ENCODE peak calls at places on chromosomes 4 and X, in five cellular contexts. V is posterior vena cava, G is neuronal stem cell, B is neural crest cell, R is GM20000. Y is an unnamed sample.

GRCh38 chr4:79686976-79687375 is 278.9 kb upstream of the GK2 start:
- DNase-seq in G (no peak), B (no peak), R (no peak), V (no peak), Y (no peak)

GRCh38 chrX:96435636-96436035 is 249.0 kb upstream of the DIAPH2 start:
- DNase-seq in G (no peak), B (no peak), V (no peak), R (no peak), Y (no peak)

GRCh38 chr4:24800273-24800880 is 5.0 kb downstream of the SOD3 start:
- DNase-seq in B (no peak), G (no peak), R (no peak), V (no peak), Y (no peak)

GRCh38 chrX:50877310-50877709 is 33.2 kb upstream of the BMP15 start:
- DNase-seq in R (no peak), G (no peak), B (no peak), V (no peak), Y (no peak)

GRCh38 chr4:27040351-27040750 is 179.7 kb downstream of the STIM2 start:
- DNase-seq in G (no peak), R (no peak), V (no peak), B (no peak), Y (no peak)

GRCh38 chr4:37892641-37893040 is 1.8 kb downstream of the TBC1D1 start:
- DNase-seq in G (no peak), R (peak), B (no peak), V (no peak), Y (peak)

GRCh38 chrX:119501511-119502148 is 33.4 kb downstream of the SLC25A5 start:
- DNase-seq in R (no peak), G (no peak), V (peak), B (no peak), Y (no peak)

GRCh38 chr4:147198411-147199051 is 252.9 kb upstream of the TTC29 start:
- DNase-seq in B (no peak), R (no peak), V (no peak), G (peak), Y (no peak)

GRCh38 chr4:5746829-5747745 is 36.1 kb downstream of the EVC start:
- DNase-seq in R (no peak), G (no peak), B (no peak), V (no peak), Y (no peak)

GRCh38 chr4:11503166-11503565 is 74.5 kb upstream of the HS3ST1 start:
- DNase-seq in V (no peak), B (peak), G (no peak), R (no peak), Y (no peak)

GRCh38 chrX:72141372-72142004 is 9.8 kb upstream of the RTL5 start:
- DNase-seq in G (no peak), B (no peak), R (no peak), V (no peak), Y (no peak)

GRCh38 chr4:108215055-108215454 is 46.3 kb upstream of the LEF1 start:
- DNase-seq in G (no peak), R (no peak), B (no peak), V (no peak), Y (no peak)

GRCh38 chr4:42397256-42397634 is at the start of gene SHISA3:
- DNase-seq in G (no peak), B (peak), R (no peak), V (no peak), Y (no peak)

GRCh38 chr4:178083968-178084367 is 641.7 kb upstream of the AGA start:
- DNase-seq in G (no peak), V (no peak), R (no peak), B (no peak), Y (no peak)

GRCh38 chr4:41963105-41963504 is 18.5 kb upstream of the DCAF4L1 start:
- DNase-seq in R (no peak), G (no peak), B (no peak), V (no peak), Y (peak)

GRCh38 chr4:77072195-77072753 is 3.5 kb downstream of the CCNI start:
- DNase-seq in B (no peak), G (no peak), R (no peak), V (no peak), Y (no peak)

GRCh38 chr4:4480685-4481393 is 61.0 kb downstream of the STX18 start:
- DNase-seq in B (peak), R (no peak), V (no peak), G (no peak), Y (no peak)

GRCh38 chrX:12497832-12498591 is 293.2 kb upstream of the PRPS2 start:
- DNase-seq in B (peak), R (peak), V (no peak), G (peak), Y (no peak)

GRCh38 chr4:150510176-150510875 is 71.6 kb upstream of the MAB21L2 start:
- DNase-seq in B (no peak), V (no peak), G (peak), R (no peak), Y (no peak)

GRCh38 chr4:155609455-155610059 is 57.1 kb upstream of the GUCY1A1 start:
- DNase-seq in V (no peak), G (no peak), R (no peak), B (no peak), Y (no peak)

GRCh38 chr4:10684631-10685030 is at the start of gene CLNK:
- DNase-seq in G (no peak), R (peak), B (no peak), V (no peak), Y (peak)

GRCh38 chr4:2394544-2394943 is 23.9 kb downstream of the ZFYVE28 start:
- DNase-seq in B (no peak), R (no peak), G (no peak), V (no peak), Y (no peak)